ENCODE peak calls at places on chromosomes 16 and 17, in four cellular contexts. G, Y, K and W are unnamed samples.

GRCh38 chr16:51938861-51939260 is 608.1 kb downstream of the TOX3 start:
- DNase-seq in G (no peak), Y (no peak), K (no peak), W (no peak)

GRCh38 chr16:85555549-85556455 is 57.3 kb upstream of the GSE1 start:
- DNase-seq in G (peak; percentile 55), Y (peak; percentile 49), K (no peak), W (peak; percentile 42)

GRCh38 chr17:70091681-70092080 is 16.7 kb downstream of the KCNJ16 start:
- DNase-seq in G (no peak), Y (no peak), K (no peak), W (no peak)

GRCh38 chr17:71759422-71760060 is 361.3 kb upstream of the SOX9 start:
- DNase-seq in G (no peak), Y (no peak), K (no peak), W (no peak)

GRCh38 chr17:38751144-38751802 is 1.3 kb upstream of the PSMB3 start:
- DNase-seq in G (no peak), Y (no peak), K (no peak), W (no peak)

GRCh38 chr17:61490540-61490975 is 38.3 kb downstream of the TBX4 start:
- DNase-seq in G (no peak), Y (no peak), K (no peak), W (peak; percentile 71)

GRCh38 chr16:70706948-70707465 is 21.2 kb upstream of the MTSS2 start:
- DNase-seq in G (no peak), Y (no peak), K (no peak), W (peak; percentile 81)

GRCh38 chr17:8375738-8376259 is 705 bp downstream of the KRABD2 start:
- DNase-seq in G (no peak), Y (no peak), K (no peak), W (no peak)

GRCh38 chr16:19375561-19376158 is 42.0 kb upstream of the TMC5 start:
- DNase-seq in G (peak; percentile 60), Y (no peak), K (peak; percentile 70), W (peak; percentile 73)

GRCh38 chr17:32671891-32672290 is 185.1 kb downstream of the CDK5R1 start:
- DNase-seq in G (no peak), Y (no peak), K (no peak), W (no peak)

GRCh38 chr17:9802294-9802693 is 10.9 kb upstream of the DHRS7C start:
- DNase-seq in G (no peak), Y (no peak), K (no peak), W (peak; percentile 90)

GRCh38 chr17:75032896-75033294 is 13.9 kb downstream of the ATP5PD start:
- DNase-seq in G (no peak), Y (no peak), K (no peak), W (peak; percentile 48)

GRCh38 chr17:68641276-68642117 is 40.3 kb upstream of the FAM20A start:
- DNase-seq in G (no peak), Y (no peak), K (no peak), W (no peak)

GRCh38 chr16:54493076-54493475 is 206.5 kb upstream of the IRX3 start:
- DNase-seq in G (no peak), Y (no peak), K (no peak), W (no peak)

GRCh38 chr17:1126327-1126726 is 53.5 kb downstream of the ABR start:
- DNase-seq in G (no peak), Y (no peak), K (no peak), W (no peak)

GRCh38 chr16:10738231-10739077 is 5.2 kb upstream of the NUBP1 start:
- DNase-seq in G (peak; percentile 92), Y (no peak), K (peak; percentile 58), W (peak; percentile 84)

GRCh38 chr17:73340093-73340596 is 28.3 kb upstream of the CDC42EP4 start:
- DNase-seq in G (peak; percentile 88), Y (no peak), K (no peak), W (peak; percentile 96)

GRCh38 chr16:24998201-24998600 is 17.0 kb downstream of the ARHGAP17 start:
- DNase-seq in G (no peak), Y (no peak), K (no peak), W (no peak)

GRCh38 chr17:48102700-48103378 is 1.6 kb upstream of the CBX1 start:
- DNase-seq in G (peak; percentile 30), Y (no peak), K (no peak), W (peak; percentile 63)

GRCh38 chr17:15171433-15172047 is 93.6 kb downstream of the PMP22 start:
- DNase-seq in G (peak; percentile 37), Y (peak; percentile 83), K (peak; percentile 32), W (peak; percentile 75)

GRCh38 chr16:84013787-84014569 is 28.6 kb downstream of the SLC38A8 start:
- DNase-seq in G (peak; percentile 94), Y (peak; percentile 99), K (peak; percentile 98), W (peak; percentile 70)

GRCh38 chr16:84477661-84478060 is 26.8 kb downstream of the MEAK7 start:
- DNase-seq in G (no peak), Y (peak; percentile 10), K (no peak), W (no peak)

GRCh38 chr17:51820252-51820651 is 338.3 kb downstream of the CA10 start:
- DNase-seq in G (no peak), Y (no peak), K (no peak), W (no peak)

GRCh38 chr17:5488752-5489151 is 2.4 kb downstream of the MIS12 start:
- DNase-seq in G (no peak), Y (no peak), K (no peak), W (no peak)

GRCh38 chr17:45391918-45392317 is 40.8 kb downstream of the ARHGAP27 start:
- DNase-seq in G (no peak), Y (no peak), K (no peak), W (no peak)

GRCh38 chr17:43406676-43407645 is 8.2 kb downstream of the ARL4D start:
- DNase-seq in G (no peak), Y (no peak), K (no peak), W (no peak)

GRCh38 chr17:49510059-49510719 is 15.1 kb downstream of the NGFR start:
- DNase-seq in G (no peak), Y (no peak), K (no peak), W (no peak)

GRCh38 chr16:77715145-77715544 is 7.2 kb upstream of the NUDT7 start:
- DNase-seq in G (no peak), Y (no peak), K (no peak), W (no peak)

GRCh38 chr16:12186774-12187335 is 210.3 kb downstream of the SNX29 start:
- DNase-seq in G (no peak), Y (no peak), K (no peak), W (peak; percentile 16)

GRCh38 chr17:29102741-29103181 is 59.8 kb downstream of the PIPOX start:
- DNase-seq in G (no peak), Y (no peak), K (no peak), W (no peak)

GRCh38 chr16:53091508-53092211 is 36.9 kb downstream of the CHD9 start:
- DNase-seq in G (no peak), Y (no peak), K (no peak), W (no peak)

DNA sequence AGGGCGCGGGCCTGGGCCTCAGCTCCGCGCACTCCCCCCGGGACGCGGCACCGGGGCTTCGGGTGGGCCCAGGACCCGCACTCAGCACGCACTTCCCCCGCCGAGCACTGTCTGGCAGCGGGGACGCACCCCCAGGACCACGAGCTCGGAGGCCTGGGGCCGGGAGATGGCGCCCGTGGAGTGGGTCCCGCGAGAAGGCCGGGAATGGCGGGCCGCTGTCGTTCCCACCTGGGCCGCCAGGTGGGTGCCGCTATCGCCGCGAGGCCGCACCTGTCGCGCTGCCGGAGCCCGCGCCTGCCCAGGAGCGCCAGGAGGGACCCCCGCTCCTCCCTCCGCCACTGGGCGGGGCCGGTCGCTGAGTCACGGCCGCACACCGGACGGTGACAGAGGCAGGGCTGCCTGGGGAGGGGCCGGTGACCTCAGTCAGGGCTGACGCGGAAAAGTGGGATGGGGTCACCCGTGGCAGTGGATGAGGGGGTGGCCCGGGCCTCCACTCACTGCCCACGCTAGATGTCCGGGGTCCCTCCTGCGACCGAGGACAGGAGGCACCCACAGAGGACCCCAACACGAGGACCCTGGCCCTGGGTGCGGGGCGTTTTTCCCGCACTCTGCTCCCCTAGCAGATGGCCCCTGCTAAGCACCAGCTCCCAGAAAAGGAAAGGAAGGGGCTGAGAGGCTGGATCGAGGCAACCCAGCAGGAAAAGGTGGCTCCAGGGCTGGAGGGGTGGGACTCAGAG is 6.9 kb upstream of the ACTG1 start:
- DNase-seq in G (no peak), Y (peak; percentile 69), K (peak; percentile 83), W (peak; percentile 66)
- TF ChIP-seq MAFK in G (no peak), Y (no peak), K (no peak), W (no peak)

GRCh38 chr16:75087040-75087979 is 29.3 kb downstream of the LDHD start:
- DNase-seq in G (peak; percentile 60), Y (no peak), K (peak; percentile 77), W (no peak)
- TF ChIP-seq CHD2 in G (no peak), Y (no peak), K (no peak), W (no peak)

DNA sequence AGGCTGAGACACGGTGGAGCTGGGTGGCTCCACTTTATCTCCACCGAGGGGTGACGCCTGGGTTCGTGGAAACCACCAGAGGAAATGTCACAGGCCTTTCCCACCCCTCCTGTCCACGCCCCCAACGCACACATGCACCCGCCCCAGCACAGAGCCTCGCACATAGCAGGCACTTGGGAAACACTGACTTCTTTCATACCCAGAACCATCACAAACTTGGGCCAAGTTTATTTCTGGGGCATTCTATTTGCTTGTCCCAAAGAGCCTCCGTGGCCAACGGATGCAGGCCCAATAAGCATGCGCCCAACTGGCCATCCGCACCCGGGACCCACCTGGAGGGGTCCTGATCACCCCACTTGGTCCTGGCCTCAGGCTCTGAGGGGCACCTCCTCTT is 3.3 kb downstream of the BCAR1 start:
- DNase-seq in G (no peak), Y (no peak), K (no peak), W (no peak)
- TF ChIP-seq JUN in G (no peak), Y (no peak), K (no peak), W (no peak)

GRCh38 chr16:89118361-89119061 is 24.9 kb downstream of the ACSF3 start:
- DNase-seq in G (peak; percentile 77), Y (no peak), K (no peak), W (no peak)
- TF ChIP-seq MAFK in G (no peak), Y (no peak), K (no peak), W (no peak)

GRCh38 chr16:66751992-66752322 is 548 bp upstream of the DYNC1LI2 start:
- DNase-seq in G (no peak), Y (no peak), K (no peak), W (no peak)
- TF ChIP-seq CHD2 in G (no peak), Y (no peak), K (no peak), W (no peak)